ENCODE peak calls at places on chromosomes 5 and 9, in four cellular contexts. B is SW 1271, E is NCI-H2171 treated with DMSO at 0.1 percent for 48 hours, I is A549. S is an unnamed sample.

GRCh38 chr5:165086424-165086823 is 1581.0 kb downstream of the MAT2B start:
- DNase-seq in B (no peak), E (no peak), I (no peak), S (no peak)

GRCh38 chr9:14057347-14058077 is 256.4 kb downstream of the NFIB start:
- DNase-seq in B (no peak), E (no peak), I (no peak), S (peak; percentile 43)

GRCh38 chr5:164487939-164488338 is 982.5 kb downstream of the MAT2B start:
- DNase-seq in B (no peak), E (no peak), I (no peak), S (no peak)

GRCh38 chr5:134174841-134175839 is 1.6 kb downstream of the SKP1 start:
- DNase-seq in B (no peak), E (peak; percentile 22), I (peak; percentile 23), S (peak; percentile 56)

GRCh38 chr9:83701769-83702168 is 6.0 kb downstream of the UBQLN1 start:
- DNase-seq in B (no peak), E (no peak), I (peak; percentile 11), S (no peak)

GRCh38 chr5:86909461-86909881 is 291.7 kb downstream of the COX7C start:
- DNase-seq in B (no peak), E (no peak), I (peak; percentile 67), S (peak; percentile 64)

GRCh38 chr5:132495672-132496630 is 5.4 kb upstream of the IRF1 start:
- DNase-seq in B (peak; percentile 71), E (peak; percentile 80), I (peak; percentile 91), S (peak; percentile 97)

GRCh38 chr9:107894572-107895261 is 405.1 kb upstream of the KLF4 start:
- DNase-seq in B (no peak), E (no peak), I (no peak), S (no peak)

GRCh38 chr5:170269579-170269978 is 28.0 kb downstream of the LCP2 start:
- DNase-seq in B (no peak), E (no peak), I (no peak), S (no peak)

GRCh38 chr5:73912755-73913365 is 286.9 kb downstream of the ARHGEF28 start:
- DNase-seq in B (no peak), E (no peak), I (no peak), S (peak; percentile 52)

GRCh38 chr5:124411089-124411488 is 335.4 kb downstream of the ZNF608 start:
- DNase-seq in B (no peak), E (no peak), I (no peak), S (peak; percentile 37)

GRCh38 chr9:18163146-18163545 is 310.8 kb upstream of the ADAMTSL1 start:
- DNase-seq in B (no peak), E (no peak), I (no peak), S (no peak)

GRCh38 chr9:89941875-89942274 is 337.1 kb downstream of the GADD45G start:
- DNase-seq in B (no peak), E (peak; percentile 94), I (peak; percentile 19), S (peak; percentile 92)

GRCh38 chr5:65924366-65925093 is 1.8 kb upstream of the ERBIN start:
- DNase-seq in B (no peak), E (no peak), I (no peak), S (peak; percentile 77)

GRCh38 chr9:93088656-93089015 is 7.4 kb upstream of the CARD19 start:
- DNase-seq in B (no peak), E (no peak), I (no peak), S (no peak)

GRCh38 chr5:143008809-143009521 is 238.8 kb downstream of the ARHGAP26 start:
- DNase-seq in B (peak; percentile 23), E (peak; percentile 52), I (no peak), S (peak; percentile 65)

GRCh38 chr9:127159949-127160610 is 37.6 kb upstream of the ANGPTL2 start:
- DNase-seq in B (no peak), E (no peak), I (no peak), S (no peak)

GRCh38 chr9:131899248-131899882 is 159.5 kb upstream of the RAPGEF1 start:
- DNase-seq in B (no peak), E (no peak), I (no peak), S (peak; percentile 32)

GRCh38 chr5:129836321-129836720 is 67.9 kb upstream of the CHSY3 start:
- DNase-seq in B (no peak), E (no peak), I (no peak), S (no peak)

GRCh38 chr9:10268500-10269485 is 344.0 kb downstream of the PTPRD start:
- DNase-seq in B (no peak), E (peak; percentile 11), I (peak; percentile 7), S (peak; percentile 88)

GRCh38 chr9:125407974-125408900 is 146.6 kb downstream of the GAPVD1 start:
- DNase-seq in B (no peak), E (peak; percentile 73), I (peak; percentile 74), S (peak; percentile 90)

GRCh38 chr9:135340143-135340655 is 139.4 kb upstream of the PPP1R26 start:
- DNase-seq in B (no peak), E (no peak), I (no peak), S (no peak)